ENCODE peak calls at places on chromosome 13, in four cellular contexts. One of them, this sample, is unnamed.

GRCh38 chr13:39159393-39159792 is 121.1 kb downstream of the NHLRC3 start:
- DNase-seq in H1: no peak
- DNase-seq in K562: no peak
- DNase-seq in SK-N-SH: no peak
- DNase-seq in this sample: no peak

GRCh38 chr13:109275848-109276247 is 510.5 kb downstream of the IRS2 start:
- DNase-seq in K562: no peak
- DNase-seq in H1: no peak
- DNase-seq in SK-N-SH: peak
- DNase-seq in this sample: peak

GRCh38 chr13:82976499-82976898 is 905.8 kb downstream of the SLITRK1 start:
- DNase-seq in H1: no peak
- DNase-seq in K562: no peak
- DNase-seq in SK-N-SH: no peak
- DNase-seq in this sample: no peak

GRCh38 chr13:109759609-109760008 is 26.8 kb downstream of the IRS2 start:
- DNase-seq in H1: no peak
- DNase-seq in K562: no peak
- DNase-seq in SK-N-SH: no peak
- DNase-seq in this sample: no peak

GRCh38 chr13:110463876-110464510 is 97.5 kb downstream of the RAB20 start:
- DNase-seq in H1: no peak
- DNase-seq in K562: no peak
- DNase-seq in SK-N-SH: no peak
- DNase-seq in this sample: no peak

GRCh38 chr13:97460853-97461252 is 26.9 kb downstream of the RAP2A start:
- DNase-seq in K562: no peak
- DNase-seq in H1: no peak
- DNase-seq in SK-N-SH: peak
- DNase-seq in this sample: no peak

GRCh38 chr13:102394158-102395053 is 7.4 kb downstream of the FGF14 start:
- DNase-seq in H1: peak
- DNase-seq in SK-N-SH: peak
- DNase-seq in K562: peak
- DNase-seq in this sample: peak

GRCh38 chr13:39415403-39415802 is 187.6 kb downstream of the LHFPL6 start:
- DNase-seq in SK-N-SH: peak
- DNase-seq in K562: no peak
- DNase-seq in H1: no peak
- DNase-seq in this sample: peak

GRCh38 chr13:80339841-80340642 is 884 bp downstream of the SPRY2 start:
- DNase-seq in K562: peak
- DNase-seq in SK-N-SH: peak
- DNase-seq in H1: peak
- DNase-seq in this sample: peak

GRCh38 chr13:108031859-108032258 is 183.5 kb downstream of the LIG4 start:
- DNase-seq in H1: no peak
- DNase-seq in K562: no peak
- DNase-seq in SK-N-SH: no peak
- DNase-seq in this sample: no peak

GRCh38 chr13:75442736-75443234 is 39.2 kb downstream of the TBC1D4 start:
- DNase-seq in SK-N-SH: no peak
- DNase-seq in H1: no peak
- DNase-seq in K562: no peak
- DNase-seq in this sample: no peak

GRCh38 chr13:23902975-23903905 is 5.9 kb upstream of the C1QTNF9B start:
- DNase-seq in K562: no peak
- DNase-seq in SK-N-SH: peak
- DNase-seq in H1: peak
- DNase-seq in this sample: peak

GRCh38 chr13:95698047-95698749 is 21.3 kb downstream of the DNAJC3 start:
- DNase-seq in K562: no peak
- DNase-seq in SK-N-SH: no peak
- DNase-seq in H1: no peak
- DNase-seq in this sample: no peak

GRCh38 chr13:77325371-77325941 is 1.4 kb downstream of the MYCBP2 start:
- DNase-seq in H1: no peak
- DNase-seq in K562: no peak
- DNase-seq in SK-N-SH: peak
- DNase-seq in this sample: no peak

GRCh38 chr13:101382701-101383100 is 33.6 kb downstream of the NALCN start:
- DNase-seq in K562: no peak
- DNase-seq in H1: no peak
- DNase-seq in SK-N-SH: no peak
- DNase-seq in this sample: no peak

GRCh38 chr13:112249644-112250610 is 126.2 kb upstream of the SPACA7 start:
- DNase-seq in H1: peak
- DNase-seq in SK-N-SH: no peak
- DNase-seq in K562: no peak
- DNase-seq in this sample: no peak

GRCh38 chr13:45781553-45782326 is 69.8 kb downstream of the SIAH3 start:
- DNase-seq in K562: no peak
- DNase-seq in SK-N-SH: peak
- DNase-seq in H1: no peak
- DNase-seq in this sample: no peak

GRCh38 chr13:45851171-45851889 is at the start of gene SIAH3:
- DNase-seq in SK-N-SH: peak
- DNase-seq in K562: no peak
- DNase-seq in H1: peak
- DNase-seq in this sample: peak

GRCh38 chr13:102702965-102703720 is 8.3 kb upstream of the METTL21C start:
- DNase-seq in SK-N-SH: no peak
- DNase-seq in H1: no peak
- DNase-seq in K562: no peak
- DNase-seq in this sample: no peak

GRCh38 chr13:75685239-75685697 is 49.1 kb downstream of the LMO7 start:
- DNase-seq in H1: no peak
- DNase-seq in SK-N-SH: no peak
- DNase-seq in K562: no peak
- DNase-seq in this sample: no peak

GRCh38 chr13:95254341-95254740 is 46.9 kb downstream of the ABCC4 start:
- DNase-seq in SK-N-SH: no peak
- DNase-seq in K562: no peak
- DNase-seq in H1: no peak
- DNase-seq in this sample: no peak

GRCh38 chr13:111937763-111938375 is 129.1 kb upstream of the SOX1 start:
- DNase-seq in SK-N-SH: no peak
- DNase-seq in K562: no peak
- DNase-seq in H1: peak
- DNase-seq in this sample: no peak

GRCh38 chr13:97549201-97549600 is 115.2 kb downstream of the RAP2A start:
- DNase-seq in H1: no peak
- DNase-seq in SK-N-SH: peak
- DNase-seq in K562: no peak
- DNase-seq in this sample: no peak

GRCh38 chr13:112078879-112079526 is 12.1 kb downstream of the SOX1 start:
- DNase-seq in K562: no peak
- DNase-seq in SK-N-SH: no peak
- DNase-seq in H1: no peak
- DNase-seq in this sample: peak

GRCh38 chr13:111116830-111117229 is 1.7 kb downstream of the ARHGEF7 start:
- DNase-seq in SK-N-SH: no peak
- DNase-seq in K562: no peak
- DNase-seq in H1: no peak
- DNase-seq in this sample: no peak

GRCh38 chr13:44064376-44064775 is 184.7 kb downstream of the LACC1 start:
- DNase-seq in SK-N-SH: no peak
- DNase-seq in H1: no peak
- DNase-seq in K562: no peak
- DNase-seq in this sample: no peak
- TF ChIP-seq TEAD4 in SK-N-SH: no peak
- TF ChIP-seq TEAD4 in H1: no peak
- TF ChIP-seq TEAD4 in K562: no peak
- TF ChIP-seq TEAD4 in this sample: no peak

DNA sequence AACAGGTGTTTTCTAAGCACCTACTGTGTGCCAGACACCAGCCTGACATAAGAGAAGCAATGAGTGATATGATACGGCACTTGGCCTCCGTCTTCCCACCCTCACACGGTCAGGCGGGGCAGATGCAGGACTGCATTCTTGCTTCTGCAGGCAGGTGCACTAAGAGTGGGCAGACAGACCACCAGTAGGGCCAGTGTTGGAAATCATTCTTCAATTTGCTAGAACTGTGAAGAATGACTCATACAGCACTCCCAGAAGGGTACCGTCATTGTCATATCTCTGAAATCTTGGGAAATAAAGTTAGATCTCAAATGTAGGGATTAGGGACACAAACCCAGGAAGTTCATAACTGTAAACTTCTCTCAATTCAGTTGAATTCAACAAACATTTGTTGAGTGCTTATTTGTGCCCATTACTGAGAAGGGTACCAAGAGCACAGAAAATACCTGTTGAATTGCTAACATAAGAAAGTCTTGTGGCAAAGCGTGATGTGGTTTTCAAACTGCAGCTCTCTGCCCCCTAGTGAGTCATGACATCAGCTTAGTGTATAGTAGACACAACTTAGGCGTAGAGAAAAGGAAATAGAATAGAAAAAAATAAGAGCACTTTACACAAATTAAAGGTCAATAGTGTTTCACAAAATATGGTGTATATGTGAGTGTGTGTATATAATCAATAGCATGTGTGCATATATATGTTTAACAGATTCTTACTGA is 76.1 kb downstream of the TEX26 start:
- DNase-seq in K562: no peak
- DNase-seq in SK-N-SH: no peak
- DNase-seq in H1: peak
- DNase-seq in this sample: no peak
- TF ChIP-seq TEAD4 in K562: no peak
- TF ChIP-seq TEAD4 in SK-N-SH: no peak
- TF ChIP-seq TEAD4 in H1: no peak
- TF ChIP-seq TEAD4 in this sample: no peak

GRCh38 chr13:113351514-113352026 is 12.4 kb downstream of the GRTP1 start:
- DNase-seq in SK-N-SH: no peak
- DNase-seq in H1: no peak
- DNase-seq in K562: no peak
- DNase-seq in this sample: no peak
- TF ChIP-seq TEAD4 in SK-N-SH: no peak
- TF ChIP-seq TEAD4 in H1: no peak
- TF ChIP-seq TEAD4 in K562: no peak
- TF ChIP-seq TEAD4 in this sample: no peak

DNA sequence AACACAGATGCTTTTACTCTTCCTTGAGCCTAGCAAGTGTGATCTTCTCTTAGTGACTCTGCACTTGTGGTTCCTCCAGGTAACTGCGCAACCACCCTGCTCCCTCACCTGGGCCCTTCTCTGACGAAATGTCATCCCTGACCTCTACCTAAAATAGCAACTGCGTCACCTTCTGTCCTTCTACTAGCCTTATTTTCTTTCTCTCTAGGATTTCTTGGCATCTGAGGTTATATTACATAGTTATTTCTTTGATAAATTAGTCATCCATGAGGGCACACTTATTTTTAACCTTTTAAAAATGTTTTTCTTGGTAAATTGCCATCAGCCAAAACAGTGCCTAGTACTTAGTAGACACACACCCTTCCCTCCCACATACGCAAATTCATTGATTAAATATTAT is 355.5 kb downstream of the ENOX1 start:
- DNase-seq in H1: no peak
- DNase-seq in K562: no peak
- DNase-seq in SK-N-SH: no peak
- DNase-seq in this sample: no peak
- TF ChIP-seq TEAD4 in H1: no peak
- TF ChIP-seq TEAD4 in K562: no peak
- TF ChIP-seq TEAD4 in SK-N-SH: no peak
- TF ChIP-seq TEAD4 in this sample: no peak

This sample was measured in WTC11.